ENCODE peak calls at places on chromosomes 1 and 21, in four cellular contexts. One of them, this sample, is unnamed.

GRCh38 chr1:116573388-116574100 is 2.7 kb upstream of the CD58 start:
- DNase-seq in HepG2: no peak
- DNase-seq in H1: no peak
- DNase-seq in K562: peak; percentile 88
- DNase-seq in this sample: no peak

GRCh38 chr1:23210351-23210785 is 6.9 kb downstream of the HTR1D start:
- DNase-seq in HepG2: no peak
- DNase-seq in K562: no peak
- DNase-seq in H1: peak; percentile 65
- DNase-seq in this sample: no peak

GRCh38 chr1:162139398-162139685 is 69.9 kb downstream of the NOS1AP start:
- DNase-seq in HepG2: peak; percentile 72
- DNase-seq in H1: no peak
- DNase-seq in K562: no peak
- DNase-seq in this sample: no peak

GRCh38 chr1:94199398-94199797 is 38.0 kb downstream of the ARHGAP29 start:
- DNase-seq in HepG2: no peak
- DNase-seq in K562: no peak
- DNase-seq in H1: no peak
- DNase-seq in this sample: no peak

GRCh38 chr1:203360772-203361171 is 9.8 kb upstream of the FMOD start:
- DNase-seq in K562: no peak
- DNase-seq in HepG2: no peak
- DNase-seq in H1: no peak
- DNase-seq in this sample: no peak

GRCh38 chr1:66292944-66293343 is 241.0 kb upstream of the SGIP1 start:
- DNase-seq in HepG2: no peak
- DNase-seq in K562: no peak
- DNase-seq in H1: no peak
- DNase-seq in this sample: no peak

GRCh38 chr1:194175251-194175650 is 988.8 kb upstream of the B3GALT2 start:
- DNase-seq in H1: no peak
- DNase-seq in K562: no peak
- DNase-seq in HepG2: no peak
- DNase-seq in this sample: no peak

GRCh38 chr1:186615332-186615731 is 64.9 kb downstream of the PTGS2 start:
- DNase-seq in H1: no peak
- DNase-seq in K562: no peak
- DNase-seq in HepG2: no peak
- DNase-seq in this sample: no peak

GRCh38 chr1:54331091-54331772 is 75.0 kb downstream of the SSBP3 start:
- DNase-seq in K562: no peak
- DNase-seq in HepG2: no peak
- DNase-seq in H1: no peak
- DNase-seq in this sample: no peak

GRCh38 chr1:155827450-155827849 is 29.6 kb downstream of the GON4L start:
- DNase-seq in HepG2: no peak
- DNase-seq in H1: no peak
- DNase-seq in K562: no peak
- DNase-seq in this sample: no peak

GRCh38 chr1:56819393-56819899 is at the start of gene FYB2:
- DNase-seq in HepG2: peak; percentile 28
- DNase-seq in H1: peak; percentile 76
- DNase-seq in K562: no peak
- DNase-seq in this sample: no peak

GRCh38 chr1:41452704-41453350 is 31.7 kb downstream of the EDN2 start:
- DNase-seq in HepG2: no peak
- DNase-seq in K562: no peak
- DNase-seq in H1: no peak
- DNase-seq in this sample: no peak

GRCh38 chr1:3986686-3987218 is 86.7 kb upstream of the C1orf174 start:
- DNase-seq in K562: no peak
- DNase-seq in H1: no peak
- DNase-seq in HepG2: no peak
- DNase-seq in this sample: no peak

GRCh38 chr21:42674351-42674940 is 21.0 kb downstream of the PDE9A start:
- DNase-seq in K562: peak; percentile 30
- DNase-seq in HepG2: no peak
- DNase-seq in H1: peak; percentile 66
- DNase-seq in this sample: no peak

GRCh38 chr1:85149805-85150204 is 51.0 kb downstream of the SYDE2 start:
- DNase-seq in K562: no peak
- DNase-seq in HepG2: no peak
- DNase-seq in H1: no peak
- DNase-seq in this sample: no peak

GRCh38 chr1:56915960-56916359 is 49.9 kb downstream of the C8B start:
- DNase-seq in HepG2: peak; percentile 54
- DNase-seq in H1: no peak
- DNase-seq in K562: no peak
- DNase-seq in this sample: no peak

GRCh38 chr1:233629305-233629935 is 15.5 kb downstream of the KCNK1 start:
- DNase-seq in H1: no peak
- DNase-seq in HepG2: no peak
- DNase-seq in K562: no peak
- DNase-seq in this sample: no peak

GRCh38 chr21:36479415-36480402 is at the start of gene CLDN14:
- DNase-seq in K562: no peak
- DNase-seq in H1: no peak
- DNase-seq in HepG2: peak; percentile 86
- DNase-seq in this sample: no peak

GRCh38 chr1:84720275-84720780 is 30.1 kb upstream of the SSX2IP start:
- DNase-seq in H1: no peak
- DNase-seq in HepG2: peak; percentile 83
- DNase-seq in K562: no peak
- DNase-seq in this sample: peak; percentile 27

GRCh38 chr1:17250601-17251000 is 1.7 kb downstream of the PADI3 start:
- DNase-seq in H1: no peak
- DNase-seq in K562: no peak
- DNase-seq in HepG2: no peak
- DNase-seq in this sample: no peak

GRCh38 chr1:194043984-194044755 is 857.8 kb upstream of the B3GALT2 start:
- DNase-seq in H1: no peak
- DNase-seq in HepG2: no peak
- DNase-seq in K562: no peak
- DNase-seq in this sample: no peak

GRCh38 chr21:17466166-17466565 is 46.7 kb upstream of the CXADR start:
- DNase-seq in HepG2: peak; percentile 51
- DNase-seq in H1: no peak
- DNase-seq in K562: peak; percentile 6
- DNase-seq in this sample: no peak

GRCh38 chr1:209884665-209885117 is 53.3 kb upstream of the SYT14 start:
- DNase-seq in HepG2: peak; percentile 16
- DNase-seq in H1: no peak
- DNase-seq in K562: peak; percentile 75
- DNase-seq in this sample: peak; percentile 11

GRCh38 chr1:113124366-113124765 is 51.4 kb downstream of the LRIG2 start:
- DNase-seq in K562: no peak
- DNase-seq in HepG2: no peak
- DNase-seq in H1: no peak
- DNase-seq in this sample: no peak

GRCh38 chr1:151838491-151839412 is 868 bp downstream of the C2CD4D start:
- DNase-seq in H1: peak; percentile 72
- DNase-seq in K562: no peak
- DNase-seq in HepG2: no peak
- DNase-seq in this sample: no peak

GRCh38 chr1:206686486-206687249 is 2.0 kb downstream of the MAPKAPK2 start:
- DNase-seq in K562: peak; percentile 60
- DNase-seq in H1: no peak
- DNase-seq in HepG2: no peak
- DNase-seq in this sample: no peak

GRCh38 chr1:228366851-228367741 is 39.5 kb downstream of the TRIM11 start:
- DNase-seq in H1: no peak
- DNase-seq in K562: no peak
- DNase-seq in HepG2: no peak
- DNase-seq in this sample: no peak

GRCh38 chr21:32529679-32530078 is 55.6 kb downstream of the TCP10L start:
- DNase-seq in H1: no peak
- DNase-seq in HepG2: no peak
- DNase-seq in K562: no peak
- DNase-seq in this sample: no peak

GRCh38 chr1:201904579-201904978 is 15.9 kb downstream of the SHISA4 start:
- DNase-seq in HepG2: no peak
- DNase-seq in H1: no peak
- DNase-seq in K562: no peak
- DNase-seq in this sample: no peak

GRCh38 chr1:16922466-16922865 is 735 bp downstream of the CROCC start:
- DNase-seq in K562: no peak
- DNase-seq in H1: no peak
- DNase-seq in HepG2: no peak
- DNase-seq in this sample: no peak

GRCh38 chr21:31111093-31111492 is 72.8 kb upstream of the KRTAP19-8 start:
- DNase-seq in HepG2: no peak
- DNase-seq in H1: no peak
- DNase-seq in K562: no peak
- DNase-seq in this sample: no peak

GRCh38 chr1:110003747-110004428 is 19.3 kb downstream of the AHCYL1 start:
- DNase-seq in K562: peak; percentile 87
- DNase-seq in H1: peak; percentile 53
- DNase-seq in HepG2: peak; percentile 67
- DNase-seq in this sample: peak; percentile 45

GRCh38 chr1:116415699-116416533 is 42.9 kb downstream of the ATP1A1 start:
- DNase-seq in K562: peak; percentile 99
- DNase-seq in HepG2: peak; percentile 86
- DNase-seq in H1: no peak
- DNase-seq in this sample: no peak

GRCh38 chr1:94538243-94538827 is 3.2 kb downstream of the F3 start:
- DNase-seq in H1: no peak
- DNase-seq in K562: no peak
- DNase-seq in HepG2: no peak
- DNase-seq in this sample: no peak

GRCh38 chr1:219066631-219067349 is 106.9 kb upstream of the LYPLAL1 start:
- DNase-seq in K562: no peak
- DNase-seq in HepG2: no peak
- DNase-seq in H1: no peak
- DNase-seq in this sample: no peak

GRCh38 chr1:151989131-151989868 is 4.4 kb downstream of the S100A10 start:
- DNase-seq in K562: no peak
- DNase-seq in HepG2: no peak
- DNase-seq in H1: no peak
- DNase-seq in this sample: no peak

GRCh38 chr21:44931137-44931500 is 8.7 kb upstream of the SLX9 start:
- DNase-seq in H1: no peak
- DNase-seq in K562: no peak
- DNase-seq in HepG2: no peak
- DNase-seq in this sample: no peak

GRCh38 chr1:109713636-109714035 is 1.6 kb downstream of the GSTM5 start:
- DNase-seq in K562: no peak
- DNase-seq in H1: no peak
- DNase-seq in HepG2: no peak
- DNase-seq in this sample: no peak

GRCh38 chr1:170027760-170028159 is 46.7 kb downstream of the KIFAP3 start:
- DNase-seq in HepG2: no peak
- DNase-seq in K562: no peak
- DNase-seq in H1: no peak
- DNase-seq in this sample: no peak

GRCh38 chr1:153506386-153506785 is 29.4 kb downstream of the S100A6 start:
- DNase-seq in H1: no peak
- DNase-seq in K562: no peak
- DNase-seq in HepG2: no peak
- DNase-seq in this sample: no peak
- TF ChIP-seq CBX5 in H1: no peak
- TF ChIP-seq CBX5 in K562: no peak
- TF ChIP-seq CBX5 in HepG2: no peak
- TF ChIP-seq CBX5 in this sample: no peak

GRCh38 chr1:167109125-167109524 is 15.2 kb downstream of the STYXL2 start:
- DNase-seq in H1: no peak
- DNase-seq in HepG2: no peak
- DNase-seq in K562: no peak
- DNase-seq in this sample: no peak
- TF ChIP-seq CBX5 in H1: no peak
- TF ChIP-seq CBX5 in HepG2: no peak
- TF ChIP-seq CBX5 in K562: no peak
- TF ChIP-seq CBX5 in this sample: no peak

GRCh38 chr21:41406340-41406739 is 19.7 kb upstream of the MX1 start:
- DNase-seq in HepG2: no peak
- DNase-seq in H1: no peak
- DNase-seq in K562: no peak
- DNase-seq in this sample: no peak

GRCh38 chr21:41407541-41408460 is 18.2 kb upstream of the MX1 start:
- DNase-seq in K562: no peak
- DNase-seq in HepG2: no peak
- DNase-seq in H1: no peak
- DNase-seq in this sample: no peak

GRCh38 chr21:41410767-41411448 is 15.1 kb upstream of the MX1 start:
- DNase-seq in H1: no peak
- DNase-seq in K562: no peak
- DNase-seq in HepG2: no peak
- DNase-seq in this sample: no peak

GRCh38 chr21:41410361-41410760 is 15.7 kb upstream of the MX1 start:
- DNase-seq in HepG2: no peak
- DNase-seq in H1: no peak
- DNase-seq in K562: no peak
- DNase-seq in this sample: no peak

DNA sequence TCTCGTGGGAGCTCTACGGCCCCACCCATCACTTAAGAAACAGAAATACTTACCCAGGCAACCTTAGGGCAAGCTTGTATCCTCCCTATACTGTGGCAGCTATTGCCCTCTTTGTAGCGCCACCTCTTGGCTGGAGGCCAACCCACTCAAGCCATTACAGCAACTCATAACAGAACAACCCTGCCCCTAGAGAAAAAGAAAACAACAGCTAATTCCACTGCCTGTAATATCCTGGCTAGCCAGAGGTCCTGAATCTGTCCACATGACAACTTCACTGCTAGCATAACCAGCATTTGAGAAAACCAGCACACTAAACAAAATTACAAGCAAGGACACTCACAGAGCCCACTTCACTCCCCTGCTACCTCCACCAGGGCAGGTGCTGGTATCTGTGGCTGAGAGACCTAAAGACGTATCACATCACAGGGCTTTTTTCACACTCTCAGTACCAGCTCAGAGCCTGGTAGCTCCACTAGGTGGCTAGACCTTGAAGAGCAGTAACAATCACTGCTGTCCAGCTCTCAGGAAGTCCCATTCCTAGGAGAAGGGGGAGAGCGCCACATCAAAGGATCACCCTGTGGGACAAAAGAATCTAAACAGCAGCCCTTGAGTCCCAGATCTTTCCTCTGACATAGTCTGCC is 14.5 kb upstream of the MX1 start:
- DNase-seq in HepG2: peak; percentile 9
- DNase-seq in H1: peak; percentile 60
- DNase-seq in K562: peak; percentile 17
- DNase-seq in this sample: peak; percentile 40
- TF ChIP-seq CBX5 in HepG2: no peak
- TF ChIP-seq CBX5 in H1: no peak
- TF ChIP-seq CBX5 in K562: no peak
- TF ChIP-seq CBX5 in this sample: no peak

GRCh38 chr1:200671235-200671786 is 1.6 kb upstream of the DDX59 start:
- DNase-seq in H1: no peak
- DNase-seq in HepG2: no peak
- DNase-seq in K562: peak; percentile 65
- DNase-seq in this sample: no peak
- TF ChIP-seq CBX5 in H1: no peak
- TF ChIP-seq CBX5 in HepG2: no peak
- TF ChIP-seq CBX5 in K562: no peak
- TF ChIP-seq CBX5 in this sample: no peak

GRCh38 chr1:28928306-28928987 is 14.1 kb downstream of the EPB41 start:
- DNase-seq in K562: peak; percentile 47
- DNase-seq in HepG2: no peak
- DNase-seq in H1: peak; percentile 11
- DNase-seq in this sample: no peak
- TF ChIP-seq CBX5 in K562: no peak
- TF ChIP-seq CBX5 in HepG2: no peak
- TF ChIP-seq CBX5 in H1: no peak
- TF ChIP-seq CBX5 in this sample: no peak